ENCODE peak calls at places on chromosome 20, in eight cellular contexts. C, T, R, Q, Z, Y, B and E are unnamed samples.

GRCh38 chr20:33687370-33687915 is 1.3 kb upstream of the E2F1 start:
- DNase-seq in C (no peak), T (no peak), R (no peak), Q (no peak), Z (no peak), Y (no peak), B (no peak), E (no peak)

GRCh38 chr20:31868853-31869672 is 1.3 kb downstream of the DUSP15 start:
- DNase-seq in C (no peak), T (no peak), R (no peak), Q (no peak), Z (no peak), Y (no peak), B (no peak), E (no peak)

GRCh38 chr20:37729909-37730308 is 36.1 kb downstream of the CTNNBL1 start:
- DNase-seq in C (no peak), T (no peak), R (no peak), Q (no peak), Z (no peak), Y (no peak), B (no peak), E (no peak)

GRCh38 chr20:13141541-13141940 is 79.5 kb upstream of the ISM1 start:
- DNase-seq in C (no peak), T (no peak), R (no peak), Q (no peak), Z (peak; percentile 12), Y (no peak), B (peak; percentile 24), E (no peak)

GRCh38 chr20:25573288-25574251 is 11.8 kb downstream of the NINL start:
- DNase-seq in C (no peak), T (no peak), R (no peak), Q (no peak), Z (no peak), Y (no peak), B (no peak), E (no peak)

GRCh38 chr20:20744170-20744725 is 31.8 kb upstream of the RALGAPA2 start:
- DNase-seq in C (no peak), T (no peak), R (peak; percentile 31), Q (no peak), Z (no peak), Y (no peak), B (no peak), E (no peak)

GRCh38 chr20:21513181-21513663 is 642 bp downstream of the NKX2-2 start:
- DNase-seq in C (no peak), T (no peak), R (no peak), Q (no peak), Z (no peak), Y (no peak), B (no peak), E (no peak)

GRCh38 chr20:34575756-34576155 is 17.2 kb downstream of the MAP1LC3A start:
- DNase-seq in C (no peak), T (no peak), R (no peak), Q (no peak), Z (no peak), Y (no peak), B (no peak), E (no peak)

GRCh38 chr20:45968081-45968671 is 3.8 kb downstream of the ZNF335 start:
- DNase-seq in C (no peak), T (no peak), R (no peak), Q (no peak), Z (no peak), Y (no peak), B (no peak), E (no peak)

GRCh38 chr20:38460040-38460623 is 12.5 kb upstream of the RALGAPB start:
- DNase-seq in C (peak; percentile 72), T (no peak), R (no peak), Q (peak; percentile 27), Z (peak; percentile 82), Y (no peak), B (no peak), E (no peak)

GRCh38 chr20:19802492-19803158 is 44.6 kb downstream of the RIN2 start:
- DNase-seq in C (peak; percentile 39), T (peak; percentile 7), R (no peak), Q (peak; percentile 13), Z (no peak), Y (no peak), B (peak; percentile 12), E (no peak)

GRCh38 chr20:33647603-33648395 is 14.3 kb upstream of the C20orf144 start:
- DNase-seq in C (no peak), T (no peak), R (no peak), Q (no peak), Z (no peak), Y (no peak), B (peak; percentile 79), E (peak; percentile 81)

GRCh38 chr20:419556-420168 is 11.6 kb downstream of the RBCK1 start:
- DNase-seq in C (no peak), T (no peak), R (no peak), Q (no peak), Z (no peak), Y (no peak), B (no peak), E (no peak)

GRCh38 chr20:10672579-10673127 is 1.1 kb downstream of the JAG1 start:
- DNase-seq in C (peak; percentile 60), T (peak; percentile 52), R (peak; percentile 57), Q (peak; percentile 62), Z (no peak), Y (peak; percentile 66), B (peak; percentile 46), E (peak; percentile 71)

GRCh38 chr20:33352258-33353012 is 48.9 kb downstream of the CDK5RAP1 start:
- DNase-seq in C (no peak), T (no peak), R (no peak), Q (no peak), Z (no peak), Y (no peak), B (no peak), E (no peak)

GRCh38 chr20:63628246-63628975 is 1.5 kb upstream of the GMEB2 start:
- DNase-seq in C (no peak), T (peak; percentile 54), R (peak; percentile 49), Q (peak; percentile 68), Z (peak; percentile 59), Y (peak; percentile 69), B (peak; percentile 72), E (peak; percentile 89)

GRCh38 chr20:3172933-3173581 is at the start of gene LZTS3:
- DNase-seq in C (no peak), T (peak; percentile 91), R (peak; percentile 84), Q (peak; percentile 78), Z (no peak), Y (peak; percentile 83), B (peak; percentile 83), E (peak; percentile 63)

GRCh38 chr20:34311118-34312023 is 8.2 kb upstream of the AHCY start:
- DNase-seq in C (peak; percentile 16), T (no peak), R (no peak), Q (peak; percentile 74), Z (no peak), Y (peak; percentile 7), B (no peak), E (no peak)

GRCh38 chr20:37394543-37395410 is 48.8 kb downstream of the SRC start:
- DNase-seq in C (no peak), T (no peak), R (no peak), Q (no peak), Z (no peak), Y (no peak), B (peak; percentile 45), E (no peak)

GRCh38 chr20:61759286-61760065 is 306.2 kb downstream of the TAF4 start:
- DNase-seq in C (no peak), T (no peak), R (no peak), Q (no peak), Z (no peak), Y (no peak), B (no peak), E (no peak)

GRCh38 chr20:33666293-33667244 is at the start of gene ACTL10:
- DNase-seq in C (peak; percentile 95), T (peak; percentile 99), R (peak; percentile 99), Q (peak; percentile 98), Z (peak; percentile 97), Y (peak; percentile 82), B (peak; percentile 97), E (peak; percentile 98)

GRCh38 chr20:23415958-23416583 is 5.2 kb downstream of the NAPB start:
- DNase-seq in C (no peak), T (no peak), R (no peak), Q (no peak), Z (no peak), Y (no peak), B (no peak), E (no peak)

GRCh38 chr20:47205577-47206123 is 150.8 kb downstream of the ZMYND8 start:
- DNase-seq in C (peak; percentile 34), T (peak; percentile 54), R (no peak), Q (peak; percentile 5), Z (peak; percentile 40), Y (no peak), B (peak; percentile 78), E (peak; percentile 82)